ENCODE peak calls at places on chromosomes 4 and X, in six cellular contexts. One of them, this sample, is unnamed.

GRCh38 chrX:120213438-120214265 is 37.0 kb upstream of the ZBTB33 start:
- DNase-seq in H9: peak; percentile 69
- DNase-seq in neuronal stem cell: peak; percentile 47
- DNase-seq in IMR-90: peak; percentile 59
- DNase-seq in mesenchymal stem cell: peak; percentile 58
- DNase-seq in H1: peak; percentile 17
- DNase-seq in this sample: peak; percentile 77

GRCh38 chr4:71602271-71602890 is 181.5 kb downstream of the GC start:
- DNase-seq in H9: no peak
- DNase-seq in neuronal stem cell: no peak
- DNase-seq in IMR-90: peak; percentile 3
- DNase-seq in mesenchymal stem cell: peak; percentile 91
- DNase-seq in H1: no peak
- DNase-seq in this sample: no peak

GRCh38 chrX:10055430-10055829 is 88.3 kb downstream of the CLDN34 start:
- DNase-seq in H9: no peak
- DNase-seq in neuronal stem cell: no peak
- DNase-seq in IMR-90: no peak
- DNase-seq in mesenchymal stem cell: no peak
- DNase-seq in H1: no peak
- DNase-seq in this sample: no peak

GRCh38 chr4:93066746-93067145 is 761.8 kb upstream of the ATOH1 start:
- DNase-seq in H9: no peak
- DNase-seq in neuronal stem cell: no peak
- DNase-seq in IMR-90: peak; percentile 1
- DNase-seq in mesenchymal stem cell: peak; percentile 19
- DNase-seq in H1: no peak
- DNase-seq in this sample: no peak

GRCh38 chrX:139825618-139826017 is 107.2 kb downstream of the ATP11C start:
- DNase-seq in H9: no peak
- DNase-seq in neuronal stem cell: no peak
- DNase-seq in IMR-90: no peak
- DNase-seq in mesenchymal stem cell: no peak
- DNase-seq in H1: no peak
- DNase-seq in this sample: no peak

GRCh38 chr4:132557660-132558059 is 591.4 kb upstream of the PCDH10 start:
- DNase-seq in H9: peak; percentile 33
- DNase-seq in neuronal stem cell: no peak
- DNase-seq in IMR-90: no peak
- DNase-seq in mesenchymal stem cell: no peak
- DNase-seq in H1: no peak
- DNase-seq in this sample: peak; percentile 66

GRCh38 chr4:53131562-53131925 is 234.3 kb downstream of the SCFD2 start:
- DNase-seq in H9: no peak
- DNase-seq in neuronal stem cell: no peak
- DNase-seq in IMR-90: no peak
- DNase-seq in mesenchymal stem cell: no peak
- DNase-seq in H1: no peak
- DNase-seq in this sample: no peak

GRCh38 chrX:12115377-12115776 is 22.9 kb upstream of the FRMPD4 start:
- DNase-seq in H9: peak; percentile 56
- DNase-seq in neuronal stem cell: no peak
- DNase-seq in IMR-90: no peak
- DNase-seq in mesenchymal stem cell: peak; percentile 1
- DNase-seq in H1: no peak
- DNase-seq in this sample: peak; percentile 62

GRCh38 chrX:34656842-34657780 is at the start of gene TMEM47:
- DNase-seq in H9: peak; percentile 97
- DNase-seq in neuronal stem cell: peak; percentile 80
- DNase-seq in IMR-90: peak; percentile 70
- DNase-seq in mesenchymal stem cell: peak; percentile 83
- DNase-seq in H1: peak; percentile 68
- DNase-seq in this sample: peak; percentile 87

GRCh38 chr4:109067509-109068205 is 234.8 kb downstream of the COL25A1 start:
- DNase-seq in H9: no peak
- DNase-seq in neuronal stem cell: no peak
- DNase-seq in IMR-90: peak; percentile 68
- DNase-seq in mesenchymal stem cell: peak; percentile 33
- DNase-seq in H1: no peak
- DNase-seq in this sample: no peak

GRCh38 chr4:7626551-7626950 is 191.8 kb upstream of the PSAPL1 start:
- DNase-seq in H9: no peak
- DNase-seq in neuronal stem cell: no peak
- DNase-seq in IMR-90: no peak
- DNase-seq in mesenchymal stem cell: no peak
- DNase-seq in H1: no peak
- DNase-seq in this sample: no peak

GRCh38 chr4:102860928-102861327 is 7.9 kb upstream of the CISD2 start:
- DNase-seq in H9: no peak
- DNase-seq in neuronal stem cell: no peak
- DNase-seq in IMR-90: no peak
- DNase-seq in mesenchymal stem cell: no peak
- DNase-seq in H1: no peak
- DNase-seq in this sample: no peak

GRCh38 chrX:66050140-66050569 is 10.3 kb upstream of the VSIG4 start:
- DNase-seq in H9: no peak
- DNase-seq in neuronal stem cell: no peak
- DNase-seq in IMR-90: no peak
- DNase-seq in mesenchymal stem cell: no peak
- DNase-seq in H1: no peak
- DNase-seq in this sample: no peak

GRCh38 chrX:71989768-71990167 is 79.1 kb downstream of the NHSL2 start:
- DNase-seq in H9: no peak
- DNase-seq in neuronal stem cell: no peak
- DNase-seq in IMR-90: peak; percentile 73
- DNase-seq in mesenchymal stem cell: peak; percentile 46
- DNase-seq in H1: no peak
- DNase-seq in this sample: no peak

GRCh38 chr4:172986114-172986513 is 182.5 kb upstream of the GALNT7 start:
- DNase-seq in H9: no peak
- DNase-seq in neuronal stem cell: no peak
- DNase-seq in IMR-90: no peak
- DNase-seq in mesenchymal stem cell: no peak
- DNase-seq in H1: no peak
- DNase-seq in this sample: no peak

GRCh38 chr4:102103368-102103767 is 241.9 kb downstream of the SLC39A8 start:
- DNase-seq in H9: no peak
- DNase-seq in neuronal stem cell: no peak
- DNase-seq in IMR-90: no peak
- DNase-seq in mesenchymal stem cell: no peak
- DNase-seq in H1: no peak
- DNase-seq in this sample: no peak

GRCh38 chr4:186844059-186844681 is 120.5 kb upstream of the FAT1 start:
- DNase-seq in H9: no peak
- DNase-seq in neuronal stem cell: peak; percentile 69
- DNase-seq in IMR-90: peak; percentile 70
- DNase-seq in mesenchymal stem cell: peak; percentile 82
- DNase-seq in H1: no peak
- DNase-seq in this sample: peak; percentile 35

GRCh38 chr4:122099896-122100295 is 52.2 kb upstream of the BLTP1 start:
- DNase-seq in H9: no peak
- DNase-seq in neuronal stem cell: no peak
- DNase-seq in IMR-90: peak; percentile 89
- DNase-seq in mesenchymal stem cell: peak; percentile 36
- DNase-seq in H1: no peak
- DNase-seq in this sample: no peak

GRCh38 chr4:16772366-16772850 is 126.0 kb downstream of the LDB2 start:
- DNase-seq in H9: no peak
- DNase-seq in neuronal stem cell: no peak
- DNase-seq in IMR-90: peak; percentile 63
- DNase-seq in mesenchymal stem cell: no peak
- DNase-seq in H1: no peak
- DNase-seq in this sample: no peak

GRCh38 chr4:148800943-148801342 is 358.7 kb upstream of the NR3C2 start:
- DNase-seq in H9: no peak
- DNase-seq in neuronal stem cell: no peak
- DNase-seq in IMR-90: no peak
- DNase-seq in mesenchymal stem cell: no peak
- DNase-seq in H1: no peak
- DNase-seq in this sample: no peak

GRCh38 chr4:107825072-107825789 is 499 bp downstream of the SGMS2 start:
- DNase-seq in H9: peak; percentile 48
- DNase-seq in neuronal stem cell: peak; percentile 41
- DNase-seq in IMR-90: peak; percentile 39
- DNase-seq in mesenchymal stem cell: peak; percentile 64
- DNase-seq in H1: no peak
- DNase-seq in this sample: peak; percentile 58

GRCh38 chr4:8235224-8235623 is 34.3 kb upstream of the HTRA3 start:
- DNase-seq in H9: no peak
- DNase-seq in neuronal stem cell: no peak
- DNase-seq in IMR-90: no peak
- DNase-seq in mesenchymal stem cell: no peak
- DNase-seq in H1: no peak
- DNase-seq in this sample: no peak

GRCh38 chr4:158810487-158811215 is 41.8 kb downstream of the FNIP2 start:
- DNase-seq in H9: no peak
- DNase-seq in neuronal stem cell: no peak
- DNase-seq in IMR-90: peak; percentile 98
- DNase-seq in mesenchymal stem cell: peak; percentile 95
- DNase-seq in H1: no peak
- DNase-seq in this sample: no peak

GRCh38 chr4:129092636-129093172 is 635 bp downstream of the SCLT1 start:
- DNase-seq in H9: no peak
- DNase-seq in neuronal stem cell: no peak
- DNase-seq in IMR-90: peak; percentile 28
- DNase-seq in mesenchymal stem cell: peak; percentile 52
- DNase-seq in H1: no peak
- DNase-seq in this sample: no peak

GRCh38 chr4:1072830-1073446 is 40.4 kb downstream of the RNF212 start:
- DNase-seq in H9: peak; percentile 67
- DNase-seq in neuronal stem cell: peak; percentile 27
- DNase-seq in IMR-90: peak; percentile 53
- DNase-seq in mesenchymal stem cell: peak; percentile 65
- DNase-seq in H1: no peak
- DNase-seq in this sample: peak; percentile 57

GRCh38 chr4:153785830-153786721 is 2.8 kb downstream of the SFRP2 start:
- DNase-seq in H9: no peak
- DNase-seq in neuronal stem cell: no peak
- DNase-seq in IMR-90: peak; percentile 14
- DNase-seq in mesenchymal stem cell: peak; percentile 55
- DNase-seq in H1: no peak
- DNase-seq in this sample: peak; percentile 67
- H3K9ac ChIP-seq in H9: peak overlapping the region; percentile 81
- H3K9ac ChIP-seq in neuronal stem cell: no peak overlapping the region
- H3K9ac ChIP-seq in IMR-90: no peak overlapping the region
- H3K9ac ChIP-seq in mesenchymal stem cell: peak overlapping the region; percentile 86
- H3K9ac ChIP-seq in H1: peak overlapping the region; percentile 53
- H3K9ac ChIP-seq in this sample: peak overlapping the region; percentile 43

GRCh38 chr4:183399166-183399565 is 45.3 kb upstream of the CDKN2AIP start:
- DNase-seq in H9: no peak
- DNase-seq in neuronal stem cell: no peak
- DNase-seq in IMR-90: no peak
- DNase-seq in mesenchymal stem cell: no peak
- DNase-seq in H1: no peak
- DNase-seq in this sample: no peak
- H2BK15ac ChIP-seq in H9: no peak overlapping the region
- H2BK15ac ChIP-seq in neuronal stem cell: no peak overlapping the region
- H2BK15ac ChIP-seq in IMR-90: no peak overlapping the region
- H2BK15ac ChIP-seq in mesenchymal stem cell: no peak overlapping the region
- H2BK15ac ChIP-seq in H1: no peak overlapping the region
- H2BK15ac ChIP-seq in this sample: no peak overlapping the region

DNA sequence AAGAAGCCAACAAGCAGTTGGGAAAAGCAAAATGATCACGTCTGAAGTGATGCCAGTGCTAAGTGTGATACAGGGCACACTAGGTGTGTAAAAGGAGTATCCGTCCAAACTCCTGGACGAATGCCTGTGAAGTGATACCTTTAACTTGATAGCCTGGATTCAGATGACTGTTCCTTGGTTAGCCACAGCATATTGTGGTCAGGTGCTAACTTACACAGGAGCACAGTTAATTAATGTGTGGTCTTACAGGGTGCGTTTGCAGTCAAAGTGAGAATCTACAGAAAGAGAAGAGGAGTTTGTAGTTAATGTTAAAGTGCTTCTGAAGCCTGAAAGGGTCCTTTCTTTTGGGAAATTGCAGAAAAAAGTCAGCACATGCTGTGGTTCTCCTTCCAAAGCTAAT is 61.1 kb downstream of the DCLK2 start:
- DNase-seq in H9: no peak
- DNase-seq in neuronal stem cell: no peak
- DNase-seq in IMR-90: no peak
- DNase-seq in mesenchymal stem cell: no peak
- DNase-seq in H1: no peak
- DNase-seq in this sample: no peak
- H3K9ac ChIP-seq in H9: no peak overlapping the region
- H3K9ac ChIP-seq in neuronal stem cell: no peak overlapping the region
- H3K9ac ChIP-seq in IMR-90: no peak overlapping the region
- H3K9ac ChIP-seq in mesenchymal stem cell: no peak overlapping the region
- H3K9ac ChIP-seq in H1: no peak overlapping the region
- H3K9ac ChIP-seq in this sample: no peak overlapping the region

DNA sequence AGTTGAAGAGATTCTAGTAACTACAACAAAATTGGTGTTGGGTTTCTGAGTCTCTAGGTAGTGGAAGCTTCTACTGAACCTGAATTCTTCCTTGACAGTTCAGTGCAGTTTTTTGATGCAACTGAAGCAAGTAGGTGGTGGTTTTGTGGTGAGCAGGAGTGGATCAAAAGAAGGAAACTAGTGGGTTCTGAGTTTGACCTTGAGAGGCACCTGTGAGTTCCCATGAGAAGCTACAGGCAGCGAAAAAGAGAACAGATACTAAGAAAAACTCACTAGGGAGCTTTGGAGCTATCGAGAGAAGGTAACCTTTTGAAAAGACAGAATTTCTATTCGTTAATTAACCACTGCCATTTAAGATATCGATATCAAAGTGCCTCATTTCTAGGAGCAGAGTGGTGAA is 145.2 kb downstream of the PDHA2 start:
- DNase-seq in H9: no peak
- DNase-seq in neuronal stem cell: no peak
- DNase-seq in IMR-90: no peak
- DNase-seq in mesenchymal stem cell: no peak
- DNase-seq in H1: no peak
- DNase-seq in this sample: no peak
- H2BK15ac ChIP-seq in H9: no peak overlapping the region
- H2BK15ac ChIP-seq in neuronal stem cell: no peak overlapping the region
- H2BK15ac ChIP-seq in IMR-90: no peak overlapping the region
- H2BK15ac ChIP-seq in mesenchymal stem cell: no peak overlapping the region
- H2BK15ac ChIP-seq in H1: no peak overlapping the region
- H2BK15ac ChIP-seq in this sample: no peak overlapping the region

GRCh38 chr4:176837176-176837915 is 44.6 kb upstream of the VEGFC start:
- DNase-seq in H9: no peak
- DNase-seq in neuronal stem cell: no peak
- DNase-seq in IMR-90: no peak
- DNase-seq in mesenchymal stem cell: peak; percentile 42
- DNase-seq in H1: no peak
- DNase-seq in this sample: no peak

GRCh38 chr4:176841730-176842129 is 49.0 kb upstream of the VEGFC start:
- DNase-seq in H9: no peak
- DNase-seq in neuronal stem cell: no peak
- DNase-seq in IMR-90: peak; percentile 92
- DNase-seq in mesenchymal stem cell: peak; percentile 53
- DNase-seq in H1: no peak
- DNase-seq in this sample: no peak

GRCh38 chr4:176840166-176840565 is 47.4 kb upstream of the VEGFC start:
- DNase-seq in H9: no peak
- DNase-seq in neuronal stem cell: no peak
- DNase-seq in IMR-90: peak; percentile 48
- DNase-seq in mesenchymal stem cell: peak; percentile 77
- DNase-seq in H1: no peak
- DNase-seq in this sample: no peak

GRCh38 chr4:176838611-176839411 is 46.1 kb upstream of the VEGFC start:
- DNase-seq in H9: no peak
- DNase-seq in neuronal stem cell: no peak
- DNase-seq in IMR-90: peak; percentile 84
- DNase-seq in mesenchymal stem cell: peak; percentile 87
- DNase-seq in H1: no peak
- DNase-seq in this sample: no peak

GRCh38 chr4:176839656-176840055 is 46.9 kb upstream of the VEGFC start:
- DNase-seq in H9: no peak
- DNase-seq in neuronal stem cell: no peak
- DNase-seq in IMR-90: no peak
- DNase-seq in mesenchymal stem cell: no peak
- DNase-seq in H1: no peak
- DNase-seq in this sample: no peak
- H3K9ac ChIP-seq in H9: no peak overlapping the region
- H3K9ac ChIP-seq in neuronal stem cell: no peak overlapping the region
- H3K9ac ChIP-seq in IMR-90: no peak overlapping the region
- H3K9ac ChIP-seq in mesenchymal stem cell: peak overlapping the region; percentile 50
- H3K9ac ChIP-seq in H1: no peak overlapping the region
- H3K9ac ChIP-seq in this sample: no peak overlapping the region

This sample was measured in mesendoderm.